ENCODE peak calls at places on chromosomes 2 and 18, in ten cellular contexts. A, W, D, S, I, G, O, U, M and Y are unnamed samples.
A peak's percentile ranks its signal among the peaks of the same experiment; 100 is the strongest.

GRCh38 chr18:55321268-55322175 is 266.5 kb downstream of the TCF4 start:
- DNase-seq in A (peak; percentile 89), W (peak; percentile 15), D (no peak), S (peak; percentile 63), I (peak; percentile 91), G (peak; percentile 76), O (no peak), U (peak; percentile 36), M (no peak), Y (peak; percentile 93)

GRCh38 chr2:8089596-8089995 is 592.3 kb upstream of the ID2 start:
- DNase-seq in A (no peak), W (no peak), D (no peak), S (no peak), I (peak; percentile 52), G (no peak), O (no peak), U (no peak), M (no peak), Y (no peak)

GRCh38 chr2:12819098-12819465 is 102.3 kb downstream of the TRIB2 start:
- DNase-seq in A (no peak), W (no peak), D (no peak), S (peak; percentile 91), I (peak; percentile 99), G (no peak), O (peak; percentile 77), U (no peak), M (no peak), Y (no peak)

GRCh38 chr2:55152475-55153422 is 79.3 kb downstream of the CLHC1 start:
- DNase-seq in A (no peak), W (no peak), D (no peak), S (no peak), I (no peak), G (no peak), O (no peak), U (no peak), M (no peak), Y (no peak)

GRCh38 chr2:233455491-233455890 is 101.2 kb downstream of the DGKD start:
- DNase-seq in A (no peak), W (no peak), D (no peak), S (no peak), I (no peak), G (no peak), O (no peak), U (no peak), M (no peak), Y (no peak)

GRCh38 chr2:38591152-38591551 is 11.6 kb downstream of the HNRNPLL start:
- DNase-seq in A (no peak), W (no peak), D (no peak), S (no peak), I (no peak), G (no peak), O (no peak), U (no peak), M (no peak), Y (no peak)

GRCh38 chr2:28709101-28709500 is 42.5 kb upstream of the PPP1CB start:
- DNase-seq in A (no peak), W (peak; percentile 25), D (no peak), S (no peak), I (no peak), G (no peak), O (no peak), U (no peak), M (no peak), Y (no peak)

GRCh38 chr18:40222736-40223135 is 1732.3 kb upstream of the PIK3C3 start:
- DNase-seq in A (no peak), W (no peak), D (no peak), S (peak; percentile 2), I (no peak), G (no peak), O (no peak), U (no peak), M (no peak), Y (no peak)

GRCh38 chr2:215511454-215512346 is 75.8 kb upstream of the FN1 start:
- DNase-seq in A (no peak), W (no peak), D (no peak), S (no peak), I (no peak), G (no peak), O (no peak), U (no peak), M (no peak), Y (no peak)

GRCh38 chr2:69915050-69915945 is at the start of gene MXD1:
- DNase-seq in A (peak; percentile 25), W (no peak), D (no peak), S (no peak), I (no peak), G (no peak), O (peak; percentile 16), U (no peak), M (no peak), Y (peak; percentile 56)

GRCh38 chr2:37656512-37657423 is 14.7 kb downstream of the CDC42EP3 start:
- DNase-seq in A (no peak), W (no peak), D (no peak), S (no peak), I (no peak), G (no peak), O (no peak), U (no peak), M (no peak), Y (no peak)

GRCh38 chr2:42901076-42901645 is 108.8 kb upstream of the HAAO start:
- DNase-seq in A (no peak), W (no peak), D (no peak), S (peak; percentile 68), I (peak; percentile 57), G (no peak), O (peak; percentile 60), U (no peak), M (no peak), Y (no peak)

GRCh38 chr18:80023173-80023572 is 11.1 kb upstream of the RBFA start:
- DNase-seq in A (no peak), W (no peak), D (no peak), S (no peak), I (no peak), G (no peak), O (no peak), U (no peak), M (no peak), Y (no peak)

GRCh38 chr2:85743304-85743978 is 10.3 kb upstream of the ATOH8 start:
- DNase-seq in A (no peak), W (no peak), D (no peak), S (peak; percentile 43), I (peak; percentile 77), G (no peak), O (no peak), U (no peak), M (no peak), Y (no peak)

GRCh38 chr2:46955764-46956163 is 40.2 kb upstream of the MCFD2 start:
- DNase-seq in A (no peak), W (no peak), D (no peak), S (no peak), I (no peak), G (no peak), O (no peak), U (no peak), M (no peak), Y (no peak)

GRCh38 chr18:9968081-9968848 is 54.4 kb downstream of the VAPA start:
- DNase-seq in A (no peak), W (no peak), D (no peak), S (no peak), I (no peak), G (no peak), O (peak; percentile 37), U (no peak), M (no peak), Y (no peak)